ENCODE peak calls at places on chromosomes 11 and 22, in five cellular contexts. One of them, this sample, is unnamed.

GRCh38 chr11:95972055-95972454 is 48.1 kb upstream of the MTMR2 start:
- DNase-seq in GM23248: no peak
- DNase-seq in fibroblast of lung: peak; percentile 66
- DNase-seq in lung: no peak
- DNase-seq in heart left ventricle: no peak
- DNase-seq in this sample: no peak

GRCh38 chr11:97894978-97895377 is 1125.8 kb upstream of the CNTN5 start:
- DNase-seq in lung: no peak
- DNase-seq in GM23248: no peak
- DNase-seq in heart left ventricle: no peak
- DNase-seq in fibroblast of lung: no peak
- DNase-seq in this sample: no peak

GRCh38 chr11:13055200-13055599 is 46.1 kb downstream of the RASSF10 start:
- DNase-seq in heart left ventricle: no peak
- DNase-seq in GM23248: no peak
- DNase-seq in lung: no peak
- DNase-seq in fibroblast of lung: no peak
- DNase-seq in this sample: no peak

GRCh38 chr11:119478711-119479285 is 55.8 kb upstream of the THY1 start:
- DNase-seq in lung: no peak
- DNase-seq in GM23248: no peak
- DNase-seq in heart left ventricle: no peak
- DNase-seq in fibroblast of lung: no peak
- DNase-seq in this sample: peak; percentile 18

GRCh38 chr22:43622886-43623285 is 189.2 kb downstream of the EFCAB6 start:
- DNase-seq in GM23248: peak; percentile 56
- DNase-seq in fibroblast of lung: no peak
- DNase-seq in heart left ventricle: no peak
- DNase-seq in lung: no peak
- DNase-seq in this sample: no peak

GRCh38 chr11:73968356-73968966 is 14.2 kb downstream of the UCP2 start:
- DNase-seq in GM23248: no peak
- DNase-seq in heart left ventricle: no peak
- DNase-seq in lung: no peak
- DNase-seq in fibroblast of lung: no peak
- DNase-seq in this sample: no peak

GRCh38 chr11:120511116-120511803 is at the start of gene GRIK4:
- DNase-seq in fibroblast of lung: peak; percentile 70
- DNase-seq in GM23248: peak; percentile 89
- DNase-seq in heart left ventricle: peak; percentile 91
- DNase-seq in lung: peak; percentile 81
- DNase-seq in this sample: peak; percentile 85

GRCh38 chr11:61281581-61282250 is 13.4 kb downstream of the VWCE start:
- DNase-seq in fibroblast of lung: peak; percentile 24
- DNase-seq in lung: no peak
- DNase-seq in heart left ventricle: no peak
- DNase-seq in GM23248: peak; percentile 65
- DNase-seq in this sample: no peak

GRCh38 chr11:8066911-8067455 is 14.0 kb upstream of the TUB start:
- DNase-seq in heart left ventricle: no peak
- DNase-seq in lung: no peak
- DNase-seq in GM23248: peak; percentile 15
- DNase-seq in fibroblast of lung: peak; percentile 18
- DNase-seq in this sample: peak; percentile 55

GRCh38 chr11:70473873-70474690 is 75.8 kb downstream of the CTTN start:
- DNase-seq in heart left ventricle: peak; percentile 24
- DNase-seq in GM23248: no peak
- DNase-seq in lung: no peak
- DNase-seq in fibroblast of lung: no peak
- DNase-seq in this sample: no peak

GRCh38 chr11:21814169-21814568 is 378.7 kb upstream of the ANO5 start:
- DNase-seq in lung: no peak
- DNase-seq in fibroblast of lung: no peak
- DNase-seq in GM23248: no peak
- DNase-seq in heart left ventricle: no peak
- DNase-seq in this sample: no peak

GRCh38 chr11:7515544-7515943 is 1.7 kb downstream of the PPFIBP2 start:
- DNase-seq in GM23248: no peak
- DNase-seq in lung: no peak
- DNase-seq in fibroblast of lung: no peak
- DNase-seq in heart left ventricle: no peak
- DNase-seq in this sample: no peak

GRCh38 chr11:104522650-104523049 is 358.7 kb upstream of the PDGFD start:
- DNase-seq in fibroblast of lung: peak; percentile 24
- DNase-seq in lung: no peak
- DNase-seq in GM23248: no peak
- DNase-seq in heart left ventricle: no peak
- DNase-seq in this sample: no peak

GRCh38 chr11:34565417-34566208 is 52.0 kb upstream of the ELF5 start:
- DNase-seq in fibroblast of lung: no peak
- DNase-seq in lung: no peak
- DNase-seq in heart left ventricle: no peak
- DNase-seq in GM23248: no peak
- DNase-seq in this sample: no peak

GRCh38 chr11:2305862-2306823 is 4.3 kb downstream of the TSPAN32 start:
- DNase-seq in fibroblast of lung: peak; percentile 94
- DNase-seq in GM23248: peak; percentile 73
- DNase-seq in lung: peak; percentile 66
- DNase-seq in heart left ventricle: peak; percentile 82
- DNase-seq in this sample: peak; percentile 71

GRCh38 chr11:34644669-34645406 is 23.9 kb downstream of the EHF start:
- DNase-seq in heart left ventricle: no peak
- DNase-seq in GM23248: peak; percentile 52
- DNase-seq in lung: no peak
- DNase-seq in fibroblast of lung: peak; percentile 93
- DNase-seq in this sample: no peak

GRCh38 chr22:21444701-21445436 is 22.3 kb upstream of the TMEM191C start:
- DNase-seq in GM23248: no peak
- DNase-seq in fibroblast of lung: no peak
- DNase-seq in heart left ventricle: no peak
- DNase-seq in lung: peak; percentile 24
- DNase-seq in this sample: peak; percentile 43

GRCh38 chr11:20949585-20949984 is 280.2 kb downstream of the NELL1 start:
- DNase-seq in lung: no peak
- DNase-seq in heart left ventricle: no peak
- DNase-seq in fibroblast of lung: no peak
- DNase-seq in GM23248: no peak
- DNase-seq in this sample: no peak

GRCh38 chr22:40238425-40239344 is 61.0 kb downstream of the TNRC6B start:
- DNase-seq in lung: no peak
- DNase-seq in GM23248: peak; percentile 96
- DNase-seq in heart left ventricle: no peak
- DNase-seq in fibroblast of lung: peak; percentile 45
- DNase-seq in this sample: peak; percentile 77

GRCh38 chr22:37182101-37182948 is 5.7 kb downstream of the C1QTNF6 start:
- DNase-seq in lung: no peak
- DNase-seq in fibroblast of lung: no peak
- DNase-seq in GM23248: no peak
- DNase-seq in heart left ventricle: no peak
- DNase-seq in this sample: no peak

GRCh38 chr11:62593434-62594044 is 2.2 kb upstream of the TUT1 start:
- DNase-seq in lung: peak; percentile 78
- DNase-seq in fibroblast of lung: peak; percentile 78
- DNase-seq in heart left ventricle: peak; percentile 87
- DNase-seq in GM23248: peak; percentile 88
- DNase-seq in this sample: peak; percentile 89

GRCh38 chr22:39303892-39304671 is 15.3 kb downstream of the RPL3 start:
- DNase-seq in heart left ventricle: no peak
- DNase-seq in GM23248: no peak
- DNase-seq in fibroblast of lung: no peak
- DNase-seq in lung: no peak
- DNase-seq in this sample: no peak

GRCh38 chr11:32809313-32809712 is 14.9 kb upstream of the CCDC73 start:
- DNase-seq in GM23248: peak; percentile 79
- DNase-seq in heart left ventricle: no peak
- DNase-seq in fibroblast of lung: peak; percentile 78
- DNase-seq in lung: peak; percentile 64
- DNase-seq in this sample: peak; percentile 86

GRCh38 chr22:39446239-39446721 is 10.5 kb upstream of the MGAT3 start:
- DNase-seq in lung: no peak
- DNase-seq in fibroblast of lung: no peak
- DNase-seq in heart left ventricle: no peak
- DNase-seq in GM23248: no peak
- DNase-seq in this sample: no peak

GRCh38 chr11:2831826-2832717 is 53.5 kb downstream of the CDKN1C start:
- DNase-seq in GM23248: no peak
- DNase-seq in lung: no peak
- DNase-seq in fibroblast of lung: no peak
- DNase-seq in heart left ventricle: peak; percentile 42
- DNase-seq in this sample: no peak

GRCh38 chr22:39498368-39498767 is 3.7 kb upstream of the MIEF1 start:
- DNase-seq in GM23248: no peak
- DNase-seq in lung: no peak
- DNase-seq in heart left ventricle: no peak
- DNase-seq in fibroblast of lung: no peak
- DNase-seq in this sample: no peak

GRCh38 chr11:75585271-75585670 is 23.2 kb downstream of the SERPINH1 start:
- DNase-seq in lung: no peak
- DNase-seq in heart left ventricle: no peak
- DNase-seq in GM23248: no peak
- DNase-seq in fibroblast of lung: no peak
- DNase-seq in this sample: no peak

GRCh38 chr11:75583710-75584658 is 21.9 kb downstream of the SERPINH1 start:
- DNase-seq in heart left ventricle: peak; percentile 86
- DNase-seq in GM23248: peak; percentile 74
- DNase-seq in fibroblast of lung: peak; percentile 78
- DNase-seq in lung: peak; percentile 68
- DNase-seq in this sample: peak; percentile 85

GRCh38 chr11:75582461-75582934 is 20.4 kb downstream of the SERPINH1 start:
- DNase-seq in GM23248: no peak
- DNase-seq in heart left ventricle: no peak
- DNase-seq in lung: no peak
- DNase-seq in fibroblast of lung: no peak
- DNase-seq in this sample: no peak

GRCh38 chr11:75579841-75580240 is 17.8 kb downstream of the SERPINH1 start:
- DNase-seq in fibroblast of lung: no peak
- DNase-seq in heart left ventricle: no peak
- DNase-seq in lung: no peak
- DNase-seq in GM23248: no peak
- DNase-seq in this sample: no peak

GRCh38 chr11:75582935-75583709 is 21.1 kb downstream of the SERPINH1 start:
- DNase-seq in GM23248: peak; percentile 88
- DNase-seq in fibroblast of lung: peak; percentile 70
- DNase-seq in heart left ventricle: peak; percentile 86
- DNase-seq in lung: peak; percentile 67
- DNase-seq in this sample: peak; percentile 73
- H3K4me3 ChIP-seq in GM23248: peak overlapping the region; percentile 75
- H3K4me3 ChIP-seq in fibroblast of lung: peak overlapping the region; percentile 44
- H3K4me3 ChIP-seq in heart left ventricle: peak overlapping the region; percentile 83
- H3K4me3 ChIP-seq in lung: peak overlapping the region; percentile 62
- H3K4me3 ChIP-seq in this sample: peak overlapping the region; percentile 51

GRCh38 chr11:65916391-65916790 is 2.5 kb downstream of the C11orf68 start:
- DNase-seq in heart left ventricle: no peak
- DNase-seq in lung: no peak
- DNase-seq in GM23248: no peak
- DNase-seq in fibroblast of lung: no peak
- DNase-seq in this sample: no peak

GRCh38 chr11:65917077-65917433 is 1.8 kb downstream of the C11orf68 start:
- DNase-seq in GM23248: no peak
- DNase-seq in fibroblast of lung: no peak
- DNase-seq in lung: no peak
- DNase-seq in heart left ventricle: no peak
- DNase-seq in this sample: no peak

GRCh38 chr11:65917434-65918210 is 1.2 kb downstream of the C11orf68 start:
- DNase-seq in lung: no peak
- DNase-seq in heart left ventricle: no peak
- DNase-seq in GM23248: peak; percentile 54
- DNase-seq in fibroblast of lung: no peak
- DNase-seq in this sample: no peak

GRCh38 chr11:65915821-65916251 is 3.0 kb downstream of the C11orf68 start:
- DNase-seq in heart left ventricle: peak; percentile 87
- DNase-seq in lung: peak; percentile 80
- DNase-seq in GM23248: peak; percentile 99
- DNase-seq in fibroblast of lung: peak; percentile 95
- DNase-seq in this sample: peak; percentile 96

GRCh38 chr11:65915101-65915820 is 3.6 kb downstream of the C11orf68 start:
- DNase-seq in GM23248: peak; percentile 55
- DNase-seq in fibroblast of lung: peak; percentile 17
- DNase-seq in lung: no peak
- DNase-seq in heart left ventricle: no peak
- DNase-seq in this sample: no peak
- H3K27ac ChIP-seq in GM23248: peak overlapping the region; percentile 99
- H3K27ac ChIP-seq in fibroblast of lung: peak overlapping the region; percentile 99
- H3K27ac ChIP-seq in lung: peak overlapping the region; percentile 84
- H3K27ac ChIP-seq in heart left ventricle: peak overlapping the region; percentile 50
- H3K27ac ChIP-seq in this sample: peak overlapping the region; percentile 97

DNA sequence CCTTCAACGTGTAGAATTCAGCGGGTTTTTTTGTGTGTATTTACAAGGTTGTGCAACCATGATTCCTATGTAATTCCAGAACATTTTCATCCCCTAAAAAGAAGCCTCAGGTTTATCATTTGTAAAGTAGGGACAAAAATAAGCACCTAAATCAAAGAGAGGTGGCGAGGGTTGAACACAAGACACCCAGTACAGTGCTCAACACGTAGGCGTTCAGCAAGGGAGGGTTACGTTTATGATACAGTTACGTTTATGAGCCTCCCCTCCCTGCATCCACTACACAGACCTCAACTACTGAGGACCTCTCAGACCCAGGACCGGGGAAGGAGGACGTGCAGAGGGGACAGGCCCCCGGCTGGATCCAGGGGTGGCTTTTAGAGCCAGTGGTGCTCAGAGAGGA is 44.7 kb downstream of the FLRT1 start:
- DNase-seq in GM23248: no peak
- DNase-seq in fibroblast of lung: no peak
- DNase-seq in heart left ventricle: no peak
- DNase-seq in lung: no peak
- DNase-seq in this sample: no peak
- H3K36me3 ChIP-seq in GM23248: no peaks in the 10 kb centered on the region
- H3K36me3 ChIP-seq in fibroblast of lung: no peaks in the 10 kb centered on the region
- H3K36me3 ChIP-seq in heart left ventricle: no peaks in the 10 kb centered on the region
- H3K36me3 ChIP-seq in lung: no peaks in the 10 kb centered on the region
- H3K36me3 ChIP-seq in this sample: no peaks in the 10 kb centered on the region

DNA sequence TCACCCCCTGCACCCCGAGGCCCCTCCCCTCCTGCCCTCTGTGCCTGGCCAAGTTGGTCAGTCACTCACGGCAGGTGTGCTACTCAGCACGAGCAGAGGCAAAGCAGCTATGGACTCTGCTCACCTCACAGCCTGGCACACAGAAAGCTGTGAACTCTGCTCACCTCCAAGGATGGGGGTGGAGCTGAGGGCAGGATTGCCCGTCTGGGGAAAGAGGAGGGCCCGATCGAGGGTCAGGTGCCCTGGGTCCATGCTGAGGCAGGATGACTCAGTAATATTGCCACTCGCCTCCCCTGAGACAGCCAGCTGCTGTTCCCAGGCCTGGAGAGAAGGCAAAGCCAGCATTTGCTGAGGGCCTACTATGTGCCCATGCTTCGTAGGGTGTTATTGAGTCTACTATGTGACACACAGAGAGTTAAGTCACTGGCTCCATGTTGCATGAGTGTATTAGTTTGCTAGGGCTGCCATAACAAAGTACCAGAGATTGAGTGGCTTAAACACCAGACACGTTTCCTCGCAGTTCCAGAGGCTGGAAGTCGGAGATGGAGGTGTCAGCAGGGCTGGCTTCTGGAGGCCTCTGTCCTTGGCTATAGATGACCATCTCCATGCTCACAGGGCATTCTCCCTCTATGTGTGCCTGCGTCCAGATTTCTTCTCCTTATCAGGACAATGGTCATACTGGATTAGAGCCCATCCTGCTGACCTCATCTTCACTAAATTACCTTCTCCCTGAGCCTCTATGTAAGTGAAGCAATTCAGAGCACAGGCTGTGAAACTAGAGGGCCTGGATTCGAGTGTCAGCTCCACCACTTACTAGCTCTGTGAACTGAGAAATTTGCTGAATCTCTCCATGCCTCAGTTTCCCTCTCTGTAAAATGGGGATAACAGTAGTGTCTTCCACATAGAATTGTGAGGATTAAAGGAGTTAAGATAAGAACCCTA is 13.2 kb upstream of the TSKU start:
- DNase-seq in lung: no peak
- DNase-seq in GM23248: peak; percentile 59
- DNase-seq in fibroblast of lung: peak; percentile 61
- DNase-seq in heart left ventricle: no peak
- DNase-seq in this sample: no peak
- H3K4me3 ChIP-seq in lung: no peak overlapping the region
- H3K4me3 ChIP-seq in GM23248: no peak overlapping the region
- H3K4me3 ChIP-seq in fibroblast of lung: no peak overlapping the region
- H3K4me3 ChIP-seq in heart left ventricle: no peak overlapping the region
- H3K4me3 ChIP-seq in this sample: no peak overlapping the region